ENCODE peak calls at places on chromosomes 7 and 10, in ten cellular contexts. R is GM13976; M is activated CD4-positive, alpha-beta T cell treated with anti-CD3 and anti-CD28 coated beads, Interleukin-2, amount 50 U/mL, for 1 hour; X is DND-41; B is naive thymus-derived CD8-positive, alpha-beta T cell; F is kidney tubule cell; C is EL; J is fibroblast of gingiva; K is dermis blood vessel endothelial cell; U is H9. G is an unnamed sample.
A peak's percentile ranks its signal among the peaks of the same experiment; 100 is the strongest.

GRCh38 chr7:123570390-123571182 is 13.0 kb upstream of the NDUFA5 start:
- DNase-seq in B (no peak), J (no peak), U (no peak), R (no peak), X (no peak), M (no peak), C (no peak), K (peak; percentile 84), F (peak; percentile 47), G (peak; percentile 29)

GRCh38 chr7:1977876-1978441 is 254.8 kb downstream of the MAD1L1 start:
- DNase-seq in K (no peak), U (no peak), B (no peak), C (no peak), X (no peak), J (no peak), M (no peak), R (no peak), F (no peak), G (no peak)

GRCh38 chr7:100476903-100477870 is 1.8 kb downstream of the TSC22D4 start:
- DNase-seq in R (peak; percentile 70), M (peak; percentile 45), B (peak; percentile 45), U (peak; percentile 52), K (peak; percentile 53), C (peak; percentile 31), J (no peak), F (no peak), X (no peak), G (no peak)

GRCh38 chr10:118692911-118693310 is 61.9 kb downstream of the CACUL1 start:
- DNase-seq in B (no peak), J (peak; percentile 94), X (no peak), K (no peak), U (no peak), C (peak; percentile 82), M (no peak), F (peak; percentile 58), R (no peak), G (no peak)

GRCh38 chr7:44796034-44796503 is 412 bp upstream of the PPIA start:
- DNase-seq in R (no peak), B (no peak), U (no peak), M (no peak), F (peak; percentile 78), X (no peak), C (peak; percentile 67), K (peak; percentile 58), J (peak; percentile 49), G (peak; percentile 56)

GRCh38 chr7:22394739-22395138 is 37.8 kb upstream of the RAPGEF5 start:
- DNase-seq in C (no peak), M (no peak), R (no peak), K (no peak), J (no peak), X (no peak), B (no peak), F (no peak), U (no peak), G (peak; percentile 55)

GRCh38 chr10:69629519-69629896 is 539 bp upstream of the FAM241B start:
- DNase-seq in F (no peak), M (no peak), B (no peak), R (no peak), C (no peak), J (no peak), K (no peak), X (no peak), U (no peak), G (no peak)

GRCh38 chr10:4867520-4868356 is 41.7 kb downstream of the AKR1E2 start:
- DNase-seq in F (no peak), X (no peak), R (no peak), K (peak; percentile 67), B (no peak), U (no peak), J (no peak), C (no peak), M (no peak), G (no peak)

GRCh38 chr10:66931340-66931948 is 5.6 kb downstream of the LRRTM3 start:
- DNase-seq in B (peak; percentile 1), J (peak; percentile 19), U (no peak), M (no peak), R (peak; percentile 28), C (peak; percentile 53), K (peak; percentile 79), F (peak; percentile 69), X (peak; percentile 5), G (no peak)

GRCh38 chr7:26162431-26162830 is 10.4 kb downstream of the NFE2L3 start:
- DNase-seq in F (no peak), R (no peak), M (no peak), X (no peak), C (no peak), B (no peak), U (no peak), K (no peak), J (no peak), G (no peak)

GRCh38 chr7:81869670-81870069 is 99.8 kb upstream of the HGF start:
- DNase-seq in R (no peak), K (no peak), M (no peak), J (peak; percentile 39), C (no peak), U (no peak), B (no peak), F (peak; percentile 81), X (no peak), G (no peak)

GRCh38 chr7:51034531-51035264 is 252.0 kb upstream of the GRB10 start:
- DNase-seq in M (no peak), U (no peak), C (peak; percentile 82), R (no peak), F (peak; percentile 81), X (no peak), K (no peak), B (no peak), J (peak; percentile 64), G (no peak)

GRCh38 chr7:95715274-95715673 is 57.1 kb upstream of the DYNC1I1 start:
- DNase-seq in U (no peak), F (no peak), C (no peak), B (no peak), J (no peak), M (no peak), R (peak; percentile 31), X (no peak), K (no peak), G (no peak)

GRCh38 chr7:151087247-151088018 is 1.2 kb downstream of the AGAP3 start:
- DNase-seq in X (no peak), J (peak; percentile 66), B (no peak), R (peak; percentile 70), K (peak; percentile 68), M (peak; percentile 38), C (peak; percentile 68), F (peak; percentile 70), U (no peak), G (peak; percentile 28)

GRCh38 chr10:3423411-3423810 is 250.8 kb upstream of the PITRM1 start:
- DNase-seq in J (no peak), R (no peak), B (no peak), C (no peak), U (no peak), K (no peak), X (no peak), F (no peak), M (no peak), G (no peak)

GRCh38 chr7:69982197-69982596 is 383.9 kb downstream of the AUTS2 start:
- DNase-seq in K (no peak), M (no peak), J (no peak), X (no peak), C (no peak), R (no peak), U (no peak), B (no peak), F (no peak), G (no peak)

GRCh38 chr7:108863221-108863848 is 293.7 kb downstream of the DNAJB9 start:
- DNase-seq in J (no peak), X (no peak), F (no peak), C (no peak), U (no peak), B (no peak), K (no peak), M (no peak), R (no peak), G (no peak)

GRCh38 chr10:53115660-53116059 is 343.1 kb upstream of the MBL2 start:
- DNase-seq in B (no peak), M (no peak), K (no peak), R (no peak), J (no peak), F (no peak), C (no peak), X (no peak), U (no peak), G (no peak)

GRCh38 chr7:41448104-41448503 is 254.8 kb downstream of the INHBA start:
- DNase-seq in X (no peak), F (no peak), M (no peak), K (no peak), C (no peak), R (no peak), J (peak; percentile 80), U (no peak), B (no peak), G (no peak)

GRCh38 chr10:3292601-3293000 is 120.0 kb upstream of the PITRM1 start:
- DNase-seq in R (no peak), U (no peak), X (no peak), B (no peak), C (peak; percentile 18), J (peak; percentile 65), K (no peak), M (no peak), F (no peak), G (no peak)

GRCh38 chr7:129698516-129699418 is 87.2 kb downstream of the NRF1 start:
- DNase-seq in B (no peak), F (peak; percentile 29), M (no peak), X (no peak), R (no peak), C (no peak), K (no peak), J (no peak), U (peak; percentile 34), G (no peak)

GRCh38 chr10:60729106-60729505 is 49.2 kb upstream of the CDK1 start:
- DNase-seq in C (no peak), R (no peak), U (no peak), K (no peak), M (no peak), J (no peak), X (no peak), B (no peak), F (no peak), G (no peak)

GRCh38 chr10:557792-558328 is 131.6 kb downstream of the DIP2C start:
- DNase-seq in C (peak; percentile 25), F (peak; percentile 36), J (no peak), X (peak; percentile 17), R (no peak), M (no peak), K (no peak), U (no peak), B (no peak), G (no peak)

GRCh38 chr7:29290829-29291228 is 96.3 kb downstream of the CHN2 start:
- DNase-seq in F (no peak), U (no peak), J (no peak), B (no peak), R (no peak), X (no peak), K (no peak), C (no peak), M (no peak), G (no peak)

GRCh38 chr10:621981-622740 is 67.3 kb downstream of the DIP2C start:
- DNase-seq in U (no peak), K (no peak), X (no peak), F (no peak), B (no peak), M (no peak), R (no peak), C (no peak), J (no peak), G (no peak)

GRCh38 chr10:119653209-119653608 is 2.0 kb downstream of the BAG3 start:
- DNase-seq in U (no peak), K (peak; percentile 22), J (no peak), B (peak; percentile 50), C (no peak), R (no peak), X (peak; percentile 17), F (no peak), M (no peak), G (no peak)

GRCh38 chr10:96614515-96614914 is 27.7 kb upstream of the TM9SF3 start:
- DNase-seq in F (peak; percentile 96), U (no peak), M (no peak), X (no peak), C (peak; percentile 96), B (no peak), K (peak; percentile 69), R (no peak), J (peak; percentile 28), G (peak; percentile 53)

GRCh38 chr10:103835121-103836045 is 20.0 kb downstream of the SH3PXD2A start:
- DNase-seq in J (peak; percentile 91), C (no peak), R (no peak), U (no peak), M (no peak), B (no peak), F (no peak), K (no peak), X (no peak), G (no peak)

G was measured in SHP77 treated with DMSO at 0.1 percent for 48 hours.